ENCODE peak calls at places on chromosomes 5 and 9, in seven cellular contexts. D is suprapubic skin, F is spleen, A is tibial artery, K is IMR-90, R is ovary, U is kidney epithelial cell. E is an unnamed sample.

GRCh38 chr9:118238139-118238538 is 533.9 kb downstream of the TLR4 start:
- DNase-seq in D (no peak), F (no peak), K (no peak), A (no peak), R (no peak), U (no peak), E (no peak)

GRCh38 chr5:111252799-111253564 is 28.8 kb downstream of the CAMK4 start:
- DNase-seq in U (no peak), F (no peak), D (no peak), A (no peak), R (no peak), K (no peak), E (no peak)

GRCh38 chr9:16213781-16214515 is 656.5 kb downstream of the BNC2 start:
- DNase-seq in K (peak; percentile 99), R (peak; percentile 85), A (peak; percentile 87), F (no peak), U (no peak), D (no peak), E (no peak)

GRCh38 chr5:55467862-55468551 is 66.8 kb downstream of the PLPP1 start:
- DNase-seq in D (no peak), F (no peak), K (no peak), R (no peak), A (no peak), U (no peak), E (no peak)

GRCh38 chr9:21080793-21081192 is 3.1 kb upstream of the IFNB1 start:
- DNase-seq in F (no peak), A (no peak), D (no peak), R (no peak), U (no peak), K (no peak), E (no peak)

GRCh38 chr9:98345011-98345410 is 89.6 kb upstream of the TBC1D2 start:
- DNase-seq in D (no peak), F (no peak), U (no peak), A (no peak), K (no peak), R (no peak), E (no peak)

GRCh38 chr9:120839146-120839545 is 3.6 kb downstream of the PSMD5 start:
- DNase-seq in F (no peak), K (peak; percentile 44), U (no peak), A (no peak), D (no peak), R (no peak), E (no peak)

GRCh38 chr5:157215826-157216167 is 35.2 kb downstream of the ITK start:
- DNase-seq in K (no peak), D (no peak), F (no peak), A (no peak), U (no peak), R (no peak), E (no peak)

GRCh38 chr5:115382989-115383388 is 86.5 kb upstream of the CCDC112 start:
- DNase-seq in F (no peak), D (no peak), U (no peak), K (no peak), R (no peak), A (no peak), E (no peak)

GRCh38 chr5:11724947-11725346 is 179.3 kb downstream of the CTNND2 start:
- DNase-seq in A (no peak), K (no peak), U (no peak), F (no peak), R (no peak), D (no peak), E (no peak)

GRCh38 chr5:78995521-78995920 is 10.4 kb upstream of the ARSB start:
- DNase-seq in R (no peak), A (no peak), U (no peak), F (no peak), K (no peak), D (no peak), E (no peak)

GRCh38 chr5:91632871-91633270 is 249.8 kb upstream of the ARRDC3 start:
- DNase-seq in F (no peak), U (no peak), K (no peak), R (no peak), D (no peak), A (no peak), E (no peak)

GRCh38 chr5:106985174-106985573 is 685.6 kb downstream of the EFNA5 start:
- DNase-seq in K (no peak), D (no peak), R (no peak), F (no peak), A (no peak), U (no peak), E (no peak)

GRCh38 chr9:91043786-91044185 is 242.2 kb downstream of the SYK start:
- DNase-seq in R (no peak), K (no peak), D (no peak), U (no peak), A (no peak), F (no peak), E (no peak)

GRCh38 chr9:130336027-130336595 is 70.6 kb downstream of the HMCN2 start:
- DNase-seq in R (no peak), U (no peak), D (no peak), F (no peak), A (no peak), K (no peak), E (no peak)

GRCh38 chr9:32431940-32432555 is 47.6 kb downstream of the ACO1 start:
- DNase-seq in K (peak; percentile 64), U (no peak), A (no peak), F (peak; percentile 77), D (no peak), R (no peak), E (no peak)

GRCh38 chr9:89471390-89471789 is 26.5 kb downstream of the SEMA4D start:
- DNase-seq in K (no peak), A (no peak), D (peak; percentile 11), F (no peak), U (no peak), R (no peak), E (no peak)

GRCh38 chr5:28808967-28809810 is 1770.8 kb upstream of the CDH9 start:
- DNase-seq in K (no peak), U (no peak), A (no peak), R (no peak), F (peak; percentile 69), D (no peak), E (no peak)

GRCh38 chr9:8234286-8234819 is 434.8 kb upstream of the DMAC1 start:
- DNase-seq in D (no peak), F (no peak), A (no peak), K (no peak), R (no peak), U (no peak), E (no peak)
- TF ChIP-seq CTCF in D (no peak), F (no peak), A (no peak), K (no peak), R (no peak), U (no peak), E (no peak)

GRCh38 chr5:3602713-3603502 is 7.3 kb downstream of the IRX1 start:
- DNase-seq in D (no peak), A (no peak), R (no peak), K (no peak), F (peak; percentile 72), U (no peak), E (no peak)

GRCh38 chr5:3604501-3604900 is 8.9 kb downstream of the IRX1 start:
- DNase-seq in R (no peak), U (no peak), A (no peak), D (no peak), K (no peak), F (peak; percentile 59), E (no peak)

GRCh38 chr5:3607541-3608147 is 12.0 kb downstream of the IRX1 start:
- DNase-seq in K (no peak), A (no peak), D (peak; percentile 50), R (no peak), U (no peak), F (peak; percentile 33), E (no peak)

GRCh38 chr5:3606121-3606831 is 10.6 kb downstream of the IRX1 start:
- DNase-seq in A (no peak), U (no peak), K (no peak), R (no peak), F (peak; percentile 74), D (peak; percentile 81), E (no peak)

GRCh38 chr5:3605298-3606010 is 9.8 kb downstream of the IRX1 start:
- DNase-seq in U (no peak), R (no peak), D (no peak), F (peak; percentile 56), A (no peak), K (no peak), E (no peak)
- H3K27me3 ChIP-seq in U (peaks cover 52% of the 10 kb centered on the region), R (no peaks in the 10 kb centered on the region), D (peaks cover 22% of the 10 kb centered on the region), F (peaks cover 78% of the 10 kb centered on the region), A (no peaks in the 10 kb centered on the region), K (peaks cover 19% of the 10 kb centered on the region), E (peaks cover 38% of the 10 kb centered on the region)

GRCh38 chr5:167759411-167759821 is 532.0 kb upstream of the WWC1 start:
- DNase-seq in K (peak; percentile 61), U (peak; percentile 92), R (no peak), F (no peak), D (no peak), A (no peak), E (no peak)

GRCh38 chr5:167754501-167754941 is 536.9 kb upstream of the WWC1 start:
- DNase-seq in R (no peak), D (no peak), U (peak; percentile 44), F (no peak), K (no peak), A (no peak), E (no peak)

GRCh38 chr5:167755420-167755819 is 536.0 kb upstream of the WWC1 start:
- DNase-seq in K (no peak), D (no peak), R (no peak), U (no peak), A (no peak), F (no peak), E (no peak)

DNA sequence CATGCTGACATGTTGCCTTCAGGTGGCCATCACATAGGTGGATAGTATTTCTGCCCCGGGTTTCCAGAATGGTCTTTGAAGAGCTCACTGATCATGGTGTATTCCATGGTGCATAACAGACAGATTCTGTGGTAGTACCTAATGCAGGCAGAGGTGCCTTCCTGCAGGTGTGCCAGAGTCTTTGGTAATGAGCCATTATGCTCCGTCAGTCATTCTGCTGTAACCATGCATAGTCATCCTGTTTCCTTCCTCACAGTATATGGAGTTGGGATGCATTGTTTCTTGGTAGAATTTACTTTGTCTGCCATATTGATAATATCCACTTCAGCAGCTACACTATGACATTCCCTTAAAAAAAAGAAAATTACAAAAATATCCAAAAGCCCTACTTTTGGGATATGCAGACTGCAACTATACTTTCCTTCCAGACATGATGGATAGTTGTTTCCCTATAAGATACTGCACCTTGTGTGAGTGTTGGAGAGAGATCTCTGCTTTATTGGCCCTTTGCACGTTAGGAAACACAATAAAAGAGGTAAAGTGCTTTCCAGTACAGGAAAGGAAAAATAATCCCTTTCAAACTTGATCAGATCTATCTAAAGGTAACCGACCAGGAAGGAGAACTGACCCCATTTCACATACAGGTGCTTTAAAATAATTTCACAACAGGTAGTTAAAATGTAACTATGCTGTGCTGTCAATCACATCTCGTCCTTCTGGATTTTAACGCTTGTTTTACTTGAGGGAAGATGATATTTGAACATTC is 537.5 kb upstream of the WWC1 start:
- DNase-seq in F (no peak), A (no peak), R (no peak), D (no peak), K (no peak), U (no peak), E (no peak)
- TF ChIP-seq CTCF in F (no peak), A (no peak), R (no peak), D (no peak), K (no peak), U (no peak), E (no peak)

DNA sequence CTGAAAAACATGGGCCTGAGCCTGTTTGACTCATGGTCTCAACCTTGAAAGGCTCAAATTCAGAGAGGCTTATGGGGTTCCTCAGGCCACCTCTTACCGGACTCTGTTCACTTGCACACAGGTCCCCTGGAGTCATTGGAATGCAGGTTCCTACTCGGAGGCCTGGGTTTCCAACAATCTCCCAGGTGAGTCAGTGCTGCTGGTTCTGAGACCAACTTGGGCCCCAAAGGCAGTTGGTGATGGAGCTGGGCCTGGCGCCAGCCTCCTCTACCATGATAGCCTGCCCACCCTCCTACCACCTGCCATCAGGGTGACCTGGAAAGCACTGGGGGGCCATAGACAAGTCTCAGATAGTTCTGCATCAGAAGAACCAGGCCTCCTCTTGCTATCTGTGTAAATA is 188.4 kb downstream of the RGS3 start:
- DNase-seq in U (no peak), F (peak; percentile 29), D (no peak), A (no peak), K (no peak), R (no peak), E (no peak)
- H3K27me3 ChIP-seq in U (no peaks in the 10 kb centered on the region), F (no peaks in the 10 kb centered on the region), D (no peaks in the 10 kb centered on the region), A (no peaks in the 10 kb centered on the region), K (no peaks in the 10 kb centered on the region), R (no peaks in the 10 kb centered on the region), E (no peaks in the 10 kb centered on the region)